ENCODE peak calls at places on chromosomes 1 and 21, in eight cellular contexts. T, J, X, W, B, U, N and M are unnamed samples.

GRCh38 chr1:8349961-8350360 is 32.0 kb downstream of the SLC45A1 start:
- DNase-seq in W (no peak), T (no peak), U (no peak), B (peak; percentile 38), N (no peak), X (no peak), J (peak; percentile 44), M (no peak)

GRCh38 chr1:181551249-181551648 is 67.9 kb downstream of the CACNA1E start:
- DNase-seq in W (no peak), B (peak; percentile 13), J (no peak), N (no peak), X (no peak), T (no peak), U (peak; percentile 7), M (no peak)

GRCh38 chr21:33025106-33025470 is 647 bp upstream of the OLIG2 start:
- DNase-seq in U (no peak), T (no peak), N (no peak), W (no peak), B (no peak), J (no peak), X (no peak), M (no peak)

GRCh38 chr1:7905262-7905661 is 35.4 kb downstream of the TNFRSF9 start:
- DNase-seq in X (no peak), N (no peak), J (no peak), W (no peak), T (no peak), U (no peak), B (no peak), M (no peak)

GRCh38 chr1:201015551-201016091 is 7.9 kb downstream of the KIF21B start:
- DNase-seq in J (no peak), T (no peak), N (no peak), B (no peak), U (no peak), W (no peak), X (no peak), M (no peak)

GRCh38 chr1:84997667-84998600 is 1.0 kb upstream of the MCOLN2 start:
- DNase-seq in N (no peak), W (no peak), T (peak; percentile 26), X (no peak), J (peak; percentile 13), U (peak; percentile 54), B (no peak), M (no peak)

GRCh38 chr1:168734271-168734670 is 5.3 kb upstream of the DPT start:
- DNase-seq in T (no peak), W (no peak), X (no peak), N (no peak), J (no peak), B (no peak), U (no peak), M (no peak)

GRCh38 chr1:42777860-42778259 is 6.9 kb upstream of the TMEM269 start:
- DNase-seq in B (peak; percentile 25), U (peak; percentile 75), T (peak; percentile 14), W (peak; percentile 37), X (no peak), N (no peak), J (peak; percentile 51), M (no peak)

GRCh38 chr1:147243228-147243685 is 773 bp downstream of the CHD1L start:
- DNase-seq in U (no peak), X (no peak), T (no peak), B (peak; percentile 81), N (no peak), J (peak; percentile 89), W (peak; percentile 44), M (no peak)